ENCODE peak calls at places on chromosomes 1 and 21, in eight cellular contexts. One of them, this sample, is unnamed.

GRCh38 chr1:114033219-114033706 is 54.0 kb downstream of the OLFML3 start:
- DNase-seq in progenitor cell of endocrine pancreas: peak
- DNase-seq in thoracic aorta: no peak
- DNase-seq in cardiac muscle cell: peak
- DNase-seq in CD4-positive, alpha-beta T cell: no peak
- DNase-seq in type B pancreatic cell: no peak
- DNase-seq in kidney epithelial cell: no peak
- DNase-seq in Calu3: no peak
- DNase-seq in this sample: no peak

GRCh38 chr1:71770121-71770520 is 512.2 kb downstream of the NEGR1 start:
- DNase-seq in Calu3: no peak
- DNase-seq in kidney epithelial cell: no peak
- DNase-seq in CD4-positive, alpha-beta T cell: no peak
- DNase-seq in cardiac muscle cell: no peak
- DNase-seq in type B pancreatic cell: no peak
- DNase-seq in thoracic aorta: no peak
- DNase-seq in progenitor cell of endocrine pancreas: no peak
- DNase-seq in this sample: no peak

GRCh38 chr1:31072304-31072746 is 6.8 kb upstream of the PUM1 start:
- DNase-seq in type B pancreatic cell: no peak
- DNase-seq in Calu3: no peak
- DNase-seq in CD4-positive, alpha-beta T cell: no peak
- DNase-seq in kidney epithelial cell: no peak
- DNase-seq in progenitor cell of endocrine pancreas: no peak
- DNase-seq in thoracic aorta: no peak
- DNase-seq in cardiac muscle cell: peak
- DNase-seq in this sample: no peak

GRCh38 chr21:33401617-33401967 is 1.6 kb upstream of the IFNGR2 start:
- DNase-seq in thoracic aorta: no peak
- DNase-seq in kidney epithelial cell: no peak
- DNase-seq in progenitor cell of endocrine pancreas: no peak
- DNase-seq in CD4-positive, alpha-beta T cell: no peak
- DNase-seq in cardiac muscle cell: no peak
- DNase-seq in Calu3: no peak
- DNase-seq in type B pancreatic cell: no peak
- DNase-seq in this sample: no peak

GRCh38 chr1:81545734-81546133 is 255.0 kb upstream of the ADGRL2 start:
- DNase-seq in thoracic aorta: no peak
- DNase-seq in type B pancreatic cell: no peak
- DNase-seq in CD4-positive, alpha-beta T cell: no peak
- DNase-seq in cardiac muscle cell: no peak
- DNase-seq in progenitor cell of endocrine pancreas: no peak
- DNase-seq in kidney epithelial cell: no peak
- DNase-seq in Calu3: no peak
- DNase-seq in this sample: no peak

GRCh38 chr1:61220531-61220930 is 138.2 kb downstream of the NFIA start:
- DNase-seq in cardiac muscle cell: no peak
- DNase-seq in CD4-positive, alpha-beta T cell: no peak
- DNase-seq in Calu3: no peak
- DNase-seq in thoracic aorta: no peak
- DNase-seq in type B pancreatic cell: no peak
- DNase-seq in kidney epithelial cell: no peak
- DNase-seq in progenitor cell of endocrine pancreas: no peak
- DNase-seq in this sample: no peak

GRCh38 chr1:200448034-200448762 is 38.4 kb upstream of the ZNF281 start:
- DNase-seq in kidney epithelial cell: no peak
- DNase-seq in type B pancreatic cell: no peak
- DNase-seq in CD4-positive, alpha-beta T cell: no peak
- DNase-seq in thoracic aorta: no peak
- DNase-seq in Calu3: no peak
- DNase-seq in cardiac muscle cell: no peak
- DNase-seq in progenitor cell of endocrine pancreas: no peak
- DNase-seq in this sample: no peak

GRCh38 chr1:12031039-12031980 is 12.0 kb downstream of the MIIP start:
- DNase-seq in cardiac muscle cell: peak
- DNase-seq in Calu3: peak
- DNase-seq in CD4-positive, alpha-beta T cell: peak
- DNase-seq in kidney epithelial cell: no peak
- DNase-seq in thoracic aorta: no peak
- DNase-seq in type B pancreatic cell: no peak
- DNase-seq in progenitor cell of endocrine pancreas: no peak
- DNase-seq in this sample: peak

GRCh38 chr1:80155371-80155770 is 1148.8 kb upstream of the ADGRL4 start:
- DNase-seq in type B pancreatic cell: no peak
- DNase-seq in CD4-positive, alpha-beta T cell: no peak
- DNase-seq in kidney epithelial cell: no peak
- DNase-seq in progenitor cell of endocrine pancreas: no peak
- DNase-seq in Calu3: peak
- DNase-seq in cardiac muscle cell: peak
- DNase-seq in thoracic aorta: no peak
- DNase-seq in this sample: no peak
- TF ChIP-seq CTCF in type B pancreatic cell: peak
- TF ChIP-seq CTCF in CD4-positive, alpha-beta T cell: no peak
- TF ChIP-seq CTCF in kidney epithelial cell: peak
- TF ChIP-seq CTCF in progenitor cell of endocrine pancreas: peak
- TF ChIP-seq CTCF in Calu3: no peak
- TF ChIP-seq CTCF in cardiac muscle cell: no peak
- TF ChIP-seq CTCF in thoracic aorta: no peak
- TF ChIP-seq CTCF in this sample: peak

DNA sequence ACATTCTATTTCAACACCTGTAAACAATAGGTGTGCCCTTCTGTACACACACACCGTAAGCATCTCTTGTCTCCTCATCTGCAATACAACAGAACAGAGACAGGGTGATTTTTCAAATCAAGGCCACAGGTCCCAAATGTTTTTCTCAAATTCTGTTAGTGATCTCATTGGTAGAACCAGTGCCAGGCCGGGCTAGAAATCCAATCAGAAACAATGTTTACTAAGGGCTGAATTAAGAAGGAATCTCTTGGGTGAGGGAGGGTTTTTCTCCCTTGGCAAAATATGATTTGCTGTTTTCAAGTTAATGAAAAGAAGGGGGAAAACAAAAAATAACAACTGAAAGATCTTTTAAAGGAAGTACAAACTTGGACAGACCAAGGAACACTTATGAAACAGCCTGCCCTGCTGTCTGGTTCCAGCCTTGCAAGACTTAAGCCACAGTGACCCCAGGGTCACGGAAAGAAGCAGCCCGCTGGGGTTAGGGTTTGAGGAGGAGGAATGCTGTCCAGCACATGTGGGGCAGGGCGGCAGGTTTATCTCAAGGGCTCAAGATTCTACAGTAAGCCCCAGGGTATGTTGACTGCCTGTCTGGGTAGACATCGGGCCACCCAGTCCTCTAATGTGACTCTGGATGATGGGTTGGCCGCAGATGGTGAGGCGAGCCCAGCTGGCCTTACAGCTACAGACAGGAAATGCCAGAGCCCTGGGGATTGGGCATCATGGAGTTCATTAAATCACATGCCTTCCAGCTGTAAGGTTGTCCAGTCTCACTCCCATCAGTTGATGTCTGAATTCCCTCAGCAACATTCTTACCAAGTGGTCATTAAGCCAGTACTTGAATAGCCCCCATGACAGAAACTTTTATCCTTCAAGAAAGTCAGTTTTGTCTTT is 73.3 kb upstream of the SLC44A3 start:
- DNase-seq in Calu3: no peak
- DNase-seq in cardiac muscle cell: no peak
- DNase-seq in CD4-positive, alpha-beta T cell: no peak
- DNase-seq in thoracic aorta: no peak
- DNase-seq in progenitor cell of endocrine pancreas: no peak
- DNase-seq in type B pancreatic cell: no peak
- DNase-seq in kidney epithelial cell: no peak
- DNase-seq in this sample: no peak
- TF ChIP-seq CTCF in Calu3: no peak
- TF ChIP-seq CTCF in cardiac muscle cell: no peak
- TF ChIP-seq CTCF in CD4-positive, alpha-beta T cell: no peak
- TF ChIP-seq CTCF in thoracic aorta: no peak
- TF ChIP-seq CTCF in progenitor cell of endocrine pancreas: no peak
- TF ChIP-seq CTCF in type B pancreatic cell: no peak
- TF ChIP-seq CTCF in kidney epithelial cell: no peak
- TF ChIP-seq CTCF in this sample: no peak

GRCh38 chr21:45152265-45152746 is 77.9 kb downstream of the ADARB1 start:
- DNase-seq in type B pancreatic cell: no peak
- DNase-seq in Calu3: no peak
- DNase-seq in kidney epithelial cell: no peak
- DNase-seq in progenitor cell of endocrine pancreas: no peak
- DNase-seq in CD4-positive, alpha-beta T cell: peak
- DNase-seq in cardiac muscle cell: peak
- DNase-seq in thoracic aorta: no peak
- DNase-seq in this sample: no peak
- TF ChIP-seq CTCF in type B pancreatic cell: peak
- TF ChIP-seq CTCF in Calu3: no peak
- TF ChIP-seq CTCF in kidney epithelial cell: peak
- TF ChIP-seq CTCF in progenitor cell of endocrine pancreas: peak
- TF ChIP-seq CTCF in CD4-positive, alpha-beta T cell: peak
- TF ChIP-seq CTCF in cardiac muscle cell: peak
- TF ChIP-seq CTCF in thoracic aorta: no peak
- TF ChIP-seq CTCF in this sample: no peak

GRCh38 chr1:22731924-22732522 is 21.4 kb downstream of the EPHB2 start:
- DNase-seq in Calu3: no peak
- DNase-seq in cardiac muscle cell: no peak
- DNase-seq in kidney epithelial cell: no peak
- DNase-seq in CD4-positive, alpha-beta T cell: no peak
- DNase-seq in type B pancreatic cell: no peak
- DNase-seq in progenitor cell of endocrine pancreas: no peak
- DNase-seq in thoracic aorta: no peak
- DNase-seq in this sample: no peak
- TF ChIP-seq CTCF in Calu3: no peak
- TF ChIP-seq CTCF in cardiac muscle cell: peak
- TF ChIP-seq CTCF in kidney epithelial cell: no peak
- TF ChIP-seq CTCF in CD4-positive, alpha-beta T cell: no peak
- TF ChIP-seq CTCF in type B pancreatic cell: peak
- TF ChIP-seq CTCF in progenitor cell of endocrine pancreas: peak
- TF ChIP-seq CTCF in thoracic aorta: no peak
- TF ChIP-seq CTCF in this sample: peak

DNA sequence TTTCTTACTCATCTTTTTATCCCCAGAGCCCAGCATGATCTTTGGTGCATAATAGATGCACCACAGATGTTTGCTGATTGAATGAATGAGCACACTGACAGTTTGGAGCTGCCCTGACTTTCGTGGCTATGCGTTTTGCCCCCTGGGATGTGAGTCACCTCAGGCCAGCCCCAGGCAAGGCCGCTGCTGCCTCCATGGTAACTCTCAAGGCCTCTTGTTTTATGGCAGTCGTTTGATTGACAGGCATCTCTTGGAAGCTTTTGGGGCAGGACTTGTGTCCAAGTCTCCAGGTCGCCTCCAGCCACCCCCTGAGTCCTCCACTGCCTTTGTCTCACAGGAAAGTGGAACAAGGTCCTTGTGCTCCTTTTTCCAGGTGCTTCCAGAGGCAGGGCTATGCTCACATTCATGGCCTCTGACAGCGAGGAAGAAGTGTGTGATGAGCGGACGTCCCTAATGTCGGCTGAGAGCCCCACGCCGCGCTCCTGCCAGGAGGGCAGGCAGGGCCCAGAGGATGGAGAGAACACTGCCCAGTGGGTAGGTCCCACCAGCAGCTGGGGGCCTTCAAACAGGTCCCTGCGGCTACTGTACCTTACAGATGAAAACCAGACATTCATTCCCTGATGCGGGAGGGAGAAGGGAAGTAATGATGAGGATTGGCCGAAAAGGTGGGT is 11.2 kb downstream of the PSEN2 start:
- DNase-seq in type B pancreatic cell: no peak
- DNase-seq in thoracic aorta: no peak
- DNase-seq in cardiac muscle cell: no peak
- DNase-seq in Calu3: no peak
- DNase-seq in CD4-positive, alpha-beta T cell: no peak
- DNase-seq in progenitor cell of endocrine pancreas: no peak
- DNase-seq in kidney epithelial cell: no peak
- DNase-seq in this sample: no peak
- TF ChIP-seq CTCF in type B pancreatic cell: no peak
- TF ChIP-seq CTCF in thoracic aorta: no peak
- TF ChIP-seq CTCF in cardiac muscle cell: no peak
- TF ChIP-seq CTCF in Calu3: no peak
- TF ChIP-seq CTCF in CD4-positive, alpha-beta T cell: no peak
- TF ChIP-seq CTCF in progenitor cell of endocrine pancreas: no peak
- TF ChIP-seq CTCF in kidney epithelial cell: no peak
- TF ChIP-seq CTCF in this sample: no peak

This sample was measured in D721Med.